ENCODE peak calls at places on chromosomes 12 and 14, in five cellular contexts. One of them, this sample, is unnamed. For H3K79me2 and H3K36me3, the result is how much of the 10 kb centered on the place peaks cover.

GRCh38 chr14:53190938-53191337 is 37.8 kb upstream of the DDHD1 start:
- DNase-seq in astrocyte: peak
- DNase-seq in PC-3: peak
- DNase-seq in fibroblast of lung: no peak
- DNase-seq in PC-9: no peak
- DNase-seq in this sample: no peak

GRCh38 chr12:124616394-124617343 is 49.3 kb upstream of the NCOR2 start:
- DNase-seq in astrocyte: no peak
- DNase-seq in PC-3: no peak
- DNase-seq in fibroblast of lung: no peak
- DNase-seq in PC-9: no peak
- DNase-seq in this sample: no peak

GRCh38 chr12:96233941-96234461 is 39.8 kb downstream of the ELK3 start:
- DNase-seq in astrocyte: peak
- DNase-seq in PC-3: no peak
- DNase-seq in fibroblast of lung: peak
- DNase-seq in PC-9: no peak
- DNase-seq in this sample: peak

GRCh38 chr14:70698288-70698687 is 56.6 kb downstream of the TTC9 start:
- DNase-seq in astrocyte: peak
- DNase-seq in PC-3: peak
- DNase-seq in fibroblast of lung: no peak
- DNase-seq in PC-9: peak
- DNase-seq in this sample: peak

GRCh38 chr14:85599939-85600338 is 70.0 kb downstream of the FLRT2 start:
- DNase-seq in astrocyte: peak
- DNase-seq in PC-3: no peak
- DNase-seq in fibroblast of lung: no peak
- DNase-seq in PC-9: no peak
- DNase-seq in this sample: no peak

GRCh38 chr12:16330554-16330953 is 16.9 kb upstream of the MGST1 start:
- DNase-seq in astrocyte: no peak
- DNase-seq in PC-3: no peak
- DNase-seq in fibroblast of lung: no peak
- DNase-seq in PC-9: no peak
- DNase-seq in this sample: no peak

GRCh38 chr14:32724864-32725550 is 213.7 kb upstream of the NPAS3 start:
- DNase-seq in astrocyte: peak
- DNase-seq in PC-3: peak
- DNase-seq in fibroblast of lung: peak
- DNase-seq in PC-9: no peak
- DNase-seq in this sample: peak

GRCh38 chr12:78457951-78458350 is 406.6 kb upstream of the SYT1 start:
- DNase-seq in astrocyte: peak
- DNase-seq in PC-3: peak
- DNase-seq in fibroblast of lung: peak
- DNase-seq in PC-9: no peak
- DNase-seq in this sample: no peak

GRCh38 chr14:35687335-35687939 is 121.7 kb downstream of the RALGAPA1 start:
- DNase-seq in astrocyte: peak
- DNase-seq in PC-3: peak
- DNase-seq in fibroblast of lung: peak
- DNase-seq in PC-9: no peak
- DNase-seq in this sample: no peak

GRCh38 chr12:108930155-108930554 is 50.3 kb downstream of the DAO start:
- DNase-seq in astrocyte: no peak
- DNase-seq in PC-3: no peak
- DNase-seq in fibroblast of lung: no peak
- DNase-seq in PC-9: no peak
- DNase-seq in this sample: no peak

GRCh38 chr14:100896369-100897060 is 7.0 kb downstream of the RTL1 start:
- DNase-seq in astrocyte: no peak
- DNase-seq in PC-3: no peak
- DNase-seq in fibroblast of lung: no peak
- DNase-seq in PC-9: no peak
- DNase-seq in this sample: peak

DNA sequence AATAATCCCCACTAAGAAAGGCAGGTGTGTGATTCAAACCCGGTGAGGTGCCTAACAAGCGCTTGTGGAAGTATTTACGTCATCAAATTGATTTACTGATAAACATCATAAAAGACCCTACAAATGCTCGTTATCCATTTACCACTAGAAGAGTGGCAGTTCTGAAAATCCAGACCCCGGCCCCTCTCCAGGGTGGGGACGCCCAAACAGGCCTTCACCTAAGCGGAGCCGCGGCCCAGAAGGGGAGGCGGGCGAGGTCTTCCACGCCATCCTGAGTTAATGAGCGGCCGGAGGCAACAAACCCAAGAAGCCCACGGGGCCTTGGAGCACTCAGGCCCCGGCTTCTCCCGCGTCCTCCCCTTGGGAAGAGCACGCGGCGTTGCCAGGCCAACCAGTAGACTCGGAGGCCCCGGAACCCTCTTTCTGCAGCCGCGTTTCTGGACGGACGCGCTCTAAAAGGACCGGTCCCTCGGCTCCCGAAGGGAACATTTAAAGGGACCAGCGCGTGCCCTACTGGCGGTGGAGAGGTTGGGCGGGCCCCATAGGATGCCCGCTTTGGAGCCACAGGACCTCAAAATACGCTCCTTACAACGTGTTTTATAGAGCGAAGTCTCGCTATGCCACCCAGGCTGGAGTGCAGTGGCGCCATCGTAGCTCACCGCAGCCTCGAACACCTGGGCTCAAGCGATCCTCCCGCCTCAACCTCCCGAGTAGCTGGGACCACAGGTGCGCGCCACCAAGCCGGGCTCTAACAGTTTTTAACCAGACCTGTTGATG is 3.5 kb downstream of the PTPN21 start:
- DNase-seq in astrocyte: peak
- DNase-seq in PC-3: peak
- DNase-seq in fibroblast of lung: peak
- DNase-seq in PC-9: peak
- DNase-seq in this sample: peak
- H3K79me2 ChIP-seq in astrocyte: half or more
- H3K79me2 ChIP-seq in PC-3: under half
- H3K79me2 ChIP-seq in fibroblast of lung: under half
- H3K79me2 ChIP-seq in PC-9: under half
- H3K79me2 ChIP-seq in this sample: half or more

GRCh38 chr14:102722646-102723045 is 54.6 kb upstream of the TRAF3 start:
- DNase-seq in astrocyte: no peak
- DNase-seq in PC-3: no peak
- DNase-seq in fibroblast of lung: no peak
- DNase-seq in PC-9: no peak
- DNase-seq in this sample: no peak

GRCh38 chr14:102711946-102712345 is 65.3 kb upstream of the TRAF3 start:
- DNase-seq in astrocyte: no peak
- DNase-seq in PC-3: no peak
- DNase-seq in fibroblast of lung: no peak
- DNase-seq in PC-9: peak
- DNase-seq in this sample: no peak

GRCh38 chr14:102717211-102717610 is 60.0 kb upstream of the TRAF3 start:
- DNase-seq in astrocyte: peak
- DNase-seq in PC-3: no peak
- DNase-seq in fibroblast of lung: no peak
- DNase-seq in PC-9: no peak
- DNase-seq in this sample: no peak
- H3K36me3 ChIP-seq in astrocyte: under half
- H3K36me3 ChIP-seq in PC-3: under half
- H3K36me3 ChIP-seq in fibroblast of lung: under half
- H3K36me3 ChIP-seq in PC-9: under half
- H3K36me3 ChIP-seq in this sample: under half

GRCh38 chr12:126347421-126347820 is 1282.2 kb downstream of the AACS start:
- DNase-seq in astrocyte: no peak
- DNase-seq in PC-3: no peak
- DNase-seq in fibroblast of lung: no peak
- DNase-seq in PC-9: no peak
- DNase-seq in this sample: no peak
- TF ChIP-seq CTCF in astrocyte: no peak
- TF ChIP-seq CTCF in PC-3: peak
- TF ChIP-seq CTCF in fibroblast of lung: no peak
- TF ChIP-seq CTCF in PC-9: peak
- TF ChIP-seq CTCF in this sample: peak

GRCh38 chr12:94616217-94616729 is 34.1 kb downstream of the TMCC3 start:
- DNase-seq in astrocyte: no peak
- DNase-seq in PC-3: peak
- DNase-seq in fibroblast of lung: no peak
- DNase-seq in PC-9: peak
- DNase-seq in this sample: no peak
- H3K79me2 ChIP-seq in astrocyte: under half
- H3K79me2 ChIP-seq in PC-3: under half
- H3K79me2 ChIP-seq in fibroblast of lung: under half
- H3K79me2 ChIP-seq in PC-9: half or more
- H3K79me2 ChIP-seq in this sample: under half

DNA sequence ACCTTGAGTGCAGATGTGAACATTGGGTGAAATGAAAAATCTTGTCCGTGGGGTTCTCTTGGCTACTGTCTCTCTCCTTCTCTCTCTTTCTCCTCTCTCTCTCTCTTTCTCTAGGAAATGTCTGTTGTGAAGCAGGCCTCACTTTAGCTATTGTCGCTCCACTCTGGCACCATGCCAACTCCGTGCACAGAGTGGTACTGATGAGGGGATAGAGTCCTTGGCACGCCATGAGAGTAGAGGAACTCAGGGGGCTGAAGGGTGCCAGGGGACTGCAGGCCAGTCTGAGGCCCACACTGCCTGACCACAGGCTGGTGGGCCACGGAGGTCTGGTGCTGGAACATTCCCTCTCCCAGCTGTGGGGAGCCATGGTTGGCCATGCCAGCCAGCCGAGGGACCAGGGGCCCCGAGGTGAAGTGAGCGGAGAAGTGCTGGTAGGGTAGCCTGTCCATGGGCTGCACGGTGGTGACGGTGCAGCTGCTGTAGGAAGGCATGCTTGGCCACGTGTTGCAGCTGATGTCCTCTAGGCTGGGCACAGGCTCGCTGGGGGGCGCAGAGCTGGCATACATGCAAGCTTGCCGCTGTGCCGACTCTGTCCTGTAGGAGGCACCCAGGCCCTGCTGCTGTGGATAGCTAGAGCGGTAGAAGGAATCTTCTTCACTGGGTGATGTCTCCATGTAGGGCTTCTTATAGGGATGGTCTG is 50.4 kb downstream of the TBX5 start:
- DNase-seq in astrocyte: no peak
- DNase-seq in PC-3: peak
- DNase-seq in fibroblast of lung: peak
- DNase-seq in PC-9: no peak
- DNase-seq in this sample: peak
- H3K36me3 ChIP-seq in astrocyte: under half
- H3K36me3 ChIP-seq in PC-3: under half
- H3K36me3 ChIP-seq in fibroblast of lung: under half
- H3K36me3 ChIP-seq in PC-9: under half
- H3K36me3 ChIP-seq in this sample: under half

GRCh38 chr12:100567945-100568344 is 5.5 kb upstream of the GAS2L3 start:
- DNase-seq in astrocyte: no peak
- DNase-seq in PC-3: no peak
- DNase-seq in fibroblast of lung: no peak
- DNase-seq in PC-9: peak
- DNase-seq in this sample: no peak
- TF ChIP-seq CTCF in astrocyte: no peak
- TF ChIP-seq CTCF in PC-3: no peak
- TF ChIP-seq CTCF in fibroblast of lung: no peak
- TF ChIP-seq CTCF in PC-9: no peak
- TF ChIP-seq CTCF in this sample: no peak

GRCh38 chr14:65425885-65426284 is 13.4 kb downstream of the FUT8 start:
- DNase-seq in astrocyte: no peak
- DNase-seq in PC-3: peak
- DNase-seq in fibroblast of lung: no peak
- DNase-seq in PC-9: no peak
- DNase-seq in this sample: no peak
- H3K79me2 ChIP-seq in astrocyte: half or more
- H3K79me2 ChIP-seq in PC-3: half or more
- H3K79me2 ChIP-seq in fibroblast of lung: under half
- H3K79me2 ChIP-seq in PC-9: half or more
- H3K79me2 ChIP-seq in this sample: half or more

GRCh38 chr12:7067096-7067495 is 6.6 kb downstream of the C1S start:
- DNase-seq in astrocyte: no peak
- DNase-seq in PC-3: no peak
- DNase-seq in fibroblast of lung: no peak
- DNase-seq in PC-9: no peak
- DNase-seq in this sample: no peak
- H3K36me3 ChIP-seq in astrocyte: under half
- H3K36me3 ChIP-seq in PC-3: under half
- H3K36me3 ChIP-seq in fibroblast of lung: under half
- H3K36me3 ChIP-seq in PC-9: under half
- H3K36me3 ChIP-seq in this sample: under half

DNA sequence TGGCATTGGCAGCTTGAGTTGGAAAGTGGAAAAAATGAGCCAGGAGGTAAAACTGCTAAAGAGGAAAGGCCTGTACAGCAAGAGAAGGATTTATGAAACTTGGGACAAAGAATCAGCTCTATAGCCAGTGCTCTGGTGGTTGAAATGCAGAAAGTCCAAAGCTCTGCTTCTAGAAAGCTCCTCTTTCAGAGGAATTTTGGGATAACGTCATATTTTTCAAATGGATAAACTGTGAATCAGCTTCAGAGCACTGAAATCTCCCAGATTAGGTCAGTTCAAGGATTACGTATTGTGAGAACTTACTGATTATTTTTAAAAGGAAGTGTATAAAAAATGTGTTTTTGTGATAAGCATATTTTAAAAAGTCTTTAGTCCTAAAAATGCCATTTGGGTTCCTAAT is 203.1 kb upstream of the CNOT2 start:
- DNase-seq in astrocyte: peak
- DNase-seq in PC-3: no peak
- DNase-seq in fibroblast of lung: peak
- DNase-seq in PC-9: no peak
- DNase-seq in this sample: peak
- TF ChIP-seq CTCF in astrocyte: no peak
- TF ChIP-seq CTCF in PC-3: no peak
- TF ChIP-seq CTCF in fibroblast of lung: peak
- TF ChIP-seq CTCF in PC-9: no peak
- TF ChIP-seq CTCF in this sample: no peak